ENCODE peak calls at places on chromosomes 11 and 22, in seven cellular contexts. E is mesenchymal stem cell, V is neuronal stem cell, C is IMR-90, H is mesendoderm, M is H1, Y is trophoblast cell. A is an unnamed sample.

GRCh38 chr11:31557991-31558390 is 48.4 kb downstream of the ELP4 start:
- DNase-seq in E (no peak), V (no peak), C (peak; percentile 3), H (no peak), M (no peak), Y (no peak), A (no peak)

GRCh38 chr22:49269371-49269770 is 558.3 kb downstream of the BRD1 start:
- DNase-seq in E (no peak), V (no peak), C (no peak), H (peak; percentile 57), M (peak; percentile 63), Y (no peak), A (peak; percentile 79)

GRCh38 chr11:9153651-9154050 is 62.3 kb upstream of the SCUBE2 start:
- DNase-seq in E (no peak), V (no peak), C (no peak), H (no peak), M (no peak), Y (no peak), A (no peak)

GRCh38 chr11:104668797-104669463 is 229.3 kb downstream of the CASP12 start:
- DNase-seq in E (peak; percentile 90), V (no peak), C (peak; percentile 94), H (peak; percentile 10), M (no peak), Y (peak; percentile 80), A (no peak)

GRCh38 chr11:2674681-2675131 is 25.1 kb downstream of the KCNQ1OT1 start:
- DNase-seq in E (no peak), V (no peak), C (no peak), H (no peak), M (no peak), Y (no peak), A (peak; percentile 20)

GRCh38 chr22:18078329-18079041 is 695 bp downstream of the PEX26 start:
- DNase-seq in E (peak; percentile 49), V (no peak), C (peak; percentile 19), H (peak; percentile 51), M (peak; percentile 62), Y (peak; percentile 45), A (peak; percentile 38)

GRCh38 chr11:7670631-7671030 is 2.7 kb downstream of the CYB5R2 start:
- DNase-seq in E (no peak), V (no peak), C (no peak), H (no peak), M (no peak), Y (peak; percentile 35), A (no peak)

GRCh38 chr11:64233913-64234839 is at the start of gene VEGFB:
- DNase-seq in E (peak; percentile 58), V (no peak), C (peak; percentile 26), H (no peak), M (peak; percentile 75), Y (peak; percentile 74), A (no peak)

GRCh38 chr11:71535825-71536224 is 2.0 kb upstream of the KRTAP5-8 start:
- DNase-seq in E (no peak), V (no peak), C (no peak), H (no peak), M (no peak), Y (no peak), A (no peak)

GRCh38 chr11:28539239-28540025 is 431.2 kb downstream of the METTL15 start:
- DNase-seq in E (peak; percentile 8), V (no peak), C (peak; percentile 54), H (no peak), M (no peak), Y (no peak), A (no peak)

GRCh38 chr11:134849833-134850232 is 437.8 kb upstream of the B3GAT1 start:
- DNase-seq in E (no peak), V (no peak), C (no peak), H (no peak), M (no peak), Y (no peak), A (no peak)

GRCh38 chr11:58561394-58562102 is 14.1 kb downstream of the LPXN start:
- DNase-seq in E (no peak), V (no peak), C (no peak), H (no peak), M (no peak), Y (no peak), A (no peak)

GRCh38 chr11:43681543-43681942 is 1.0 kb downstream of the HSD17B12 start:
- DNase-seq in E (peak; percentile 57), V (no peak), C (peak; percentile 30), H (peak; percentile 32), M (no peak), Y (peak; percentile 5), A (no peak)

GRCh38 chr11:62034045-62034355 is 66.6 kb upstream of the FTH1 start:
- DNase-seq in E (no peak), V (no peak), C (no peak), H (no peak), M (no peak), Y (no peak), A (no peak)
- H2BK120ac ChIP-seq in E (no peak overlapping the region), V (no peak overlapping the region), C (no peak overlapping the region), H (no peak overlapping the region), M (no peak overlapping the region), Y (no peak overlapping the region), A (no peak overlapping the region)

DNA sequence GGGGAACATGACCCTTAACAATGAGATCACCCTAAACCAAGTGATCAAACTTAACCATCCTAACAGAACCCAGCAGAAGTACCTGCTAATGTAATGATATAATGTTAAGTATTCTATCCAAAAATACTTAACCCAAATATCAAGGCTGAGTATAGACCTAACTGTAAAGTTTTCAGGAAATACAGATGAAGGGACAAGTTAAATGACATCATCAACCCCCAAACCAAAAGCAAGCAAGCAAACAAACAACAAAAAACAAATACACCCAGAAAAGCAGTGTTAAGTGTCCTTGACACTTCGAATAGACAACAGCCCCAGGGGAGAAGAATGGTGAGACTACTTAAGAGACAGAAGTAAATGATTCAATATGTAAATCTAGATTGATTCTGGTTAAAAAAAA is 2.7 kb downstream of the CSTF3 start:
- DNase-seq in E (no peak), V (no peak), C (no peak), H (peak; percentile 66), M (no peak), Y (no peak), A (no peak)
- H2BK120ac ChIP-seq in E (no peak overlapping the region), V (no peak overlapping the region), C (no peak overlapping the region), H (no peak overlapping the region), M (no peak overlapping the region), Y (no peak overlapping the region), A (no peak overlapping the region)

DNA sequence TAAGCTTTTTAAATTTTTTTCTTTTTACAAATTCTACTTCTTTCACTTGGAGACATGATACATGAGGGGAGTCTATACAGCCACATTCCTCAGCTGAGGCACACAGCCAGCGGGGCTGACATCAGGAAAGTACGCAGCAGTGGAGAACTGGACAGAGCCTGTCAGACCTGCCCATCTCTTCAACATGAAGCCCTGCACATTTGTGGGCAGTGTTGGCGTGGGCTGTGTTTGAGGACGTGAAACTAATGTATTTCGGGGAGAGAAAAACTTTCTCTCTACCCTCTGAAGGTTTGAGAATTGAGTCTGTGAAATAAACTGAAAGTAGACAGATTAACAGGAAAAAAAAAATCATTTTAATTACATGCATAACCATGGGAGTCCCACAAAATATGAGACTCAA is 84.8 kb upstream of the HTATIP2 start:
- DNase-seq in E (no peak), V (no peak), C (no peak), H (no peak), M (no peak), Y (no peak), A (no peak)
- H2BK120ac ChIP-seq in E (no peak overlapping the region), V (no peak overlapping the region), C (no peak overlapping the region), H (no peak overlapping the region), M (no peak overlapping the region), Y (no peak overlapping the region), A (no peak overlapping the region)

GRCh38 chr22:32588063-32588462 is 113.5 kb downstream of the FBXO7 start:
- DNase-seq in E (no peak), V (no peak), C (no peak), H (no peak), M (no peak), Y (no peak), A (no peak)

GRCh38 chr22:32589007-32589406 is 114.4 kb downstream of the FBXO7 start:
- DNase-seq in E (peak; percentile 58), V (no peak), C (peak; percentile 11), H (no peak), M (no peak), Y (no peak), A (no peak)

GRCh38 chr22:32584650-32585049 is 110.0 kb downstream of the FBXO7 start:
- DNase-seq in E (no peak), V (no peak), C (peak; percentile 64), H (no peak), M (no peak), Y (no peak), A (no peak)

GRCh38 chr22:32585737-32586136 is 111.1 kb downstream of the FBXO7 start:
- DNase-seq in E (no peak), V (no peak), C (no peak), H (no peak), M (no peak), Y (no peak), A (no peak)

DNA sequence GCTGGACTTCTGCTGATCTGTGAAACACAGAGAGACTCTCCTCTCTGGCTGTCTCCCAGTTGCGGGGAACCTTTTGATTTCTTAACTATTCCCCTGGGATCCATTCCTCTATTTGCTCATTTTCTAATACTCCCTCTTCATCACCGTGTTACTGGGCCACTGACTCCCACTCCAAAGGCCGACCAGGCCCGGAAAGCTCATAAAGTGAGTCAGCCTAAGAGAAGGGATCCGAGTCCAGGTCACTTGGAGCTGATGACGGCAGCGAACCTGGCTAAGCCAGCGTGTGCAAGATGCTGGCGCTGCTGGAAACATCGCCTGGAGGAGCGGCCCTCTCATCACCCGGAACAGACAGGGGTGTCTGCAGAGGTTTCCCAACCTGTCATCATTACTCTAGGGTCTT is 112.8 kb downstream of the FBXO7 start:
- DNase-seq in E (no peak), V (no peak), C (no peak), H (no peak), M (no peak), Y (peak; percentile 54), A (no peak)
- H2BK120ac ChIP-seq in E (no peak overlapping the region), V (peak overlapping the region; percentile 3), C (no peak overlapping the region), H (no peak overlapping the region), M (no peak overlapping the region), Y (no peak overlapping the region), A (no peak overlapping the region)